ENCODE peak calls at places on chromosomes 12 and 14, in five cellular contexts. F is GM23338; B is CD8-positive, alpha-beta T cell; E is AG04450; U is tibial artery. I is an unnamed sample.

GRCh38 chr12:1676043-1676442 is 14.8 kb upstream of the ADIPOR2 start:
- DNase-seq in F (no peak), B (no peak), U (no peak), E (no peak), I (no peak)

GRCh38 chr12:6478406-6478805 is 7.9 kb upstream of the VAMP1 start:
- DNase-seq in F (no peak), B (no peak), E (no peak), U (no peak), I (no peak)

GRCh38 chr12:56146492-56147460 is 5.6 kb upstream of the MYL6B start:
- DNase-seq in U (no peak), E (no peak), F (no peak), B (no peak), I (no peak)

GRCh38 chr12:7117670-7118069 is 8.7 kb upstream of the C1RL start:
- DNase-seq in F (no peak), B (no peak), E (no peak), U (no peak), I (no peak)

GRCh38 chr12:18403182-18403581 is 141.9 kb downstream of the PIK3C2G start:
- DNase-seq in B (no peak), F (no peak), E (no peak), U (no peak), I (no peak)

GRCh38 chr14:101736585-101736984 is 24.9 kb upstream of the PPP2R5C start:
- DNase-seq in E (no peak), F (no peak), B (no peak), U (no peak), I (no peak)

GRCh38 chr14:75147423-75148071 is 20.7 kb upstream of the NEK9 start:
- DNase-seq in B (no peak), U (peak), E (no peak), F (peak), I (peak)

GRCh38 chr14:50335989-50336391 is 23.9 kb downstream of the DMAC2L start:
- DNase-seq in U (no peak), B (no peak), E (no peak), F (peak), I (no peak)

GRCh38 chr14:54839681-54840080 is 62.9 kb downstream of the GCH1 start:
- DNase-seq in B (no peak), F (no peak), E (no peak), U (peak), I (no peak)

DNA sequence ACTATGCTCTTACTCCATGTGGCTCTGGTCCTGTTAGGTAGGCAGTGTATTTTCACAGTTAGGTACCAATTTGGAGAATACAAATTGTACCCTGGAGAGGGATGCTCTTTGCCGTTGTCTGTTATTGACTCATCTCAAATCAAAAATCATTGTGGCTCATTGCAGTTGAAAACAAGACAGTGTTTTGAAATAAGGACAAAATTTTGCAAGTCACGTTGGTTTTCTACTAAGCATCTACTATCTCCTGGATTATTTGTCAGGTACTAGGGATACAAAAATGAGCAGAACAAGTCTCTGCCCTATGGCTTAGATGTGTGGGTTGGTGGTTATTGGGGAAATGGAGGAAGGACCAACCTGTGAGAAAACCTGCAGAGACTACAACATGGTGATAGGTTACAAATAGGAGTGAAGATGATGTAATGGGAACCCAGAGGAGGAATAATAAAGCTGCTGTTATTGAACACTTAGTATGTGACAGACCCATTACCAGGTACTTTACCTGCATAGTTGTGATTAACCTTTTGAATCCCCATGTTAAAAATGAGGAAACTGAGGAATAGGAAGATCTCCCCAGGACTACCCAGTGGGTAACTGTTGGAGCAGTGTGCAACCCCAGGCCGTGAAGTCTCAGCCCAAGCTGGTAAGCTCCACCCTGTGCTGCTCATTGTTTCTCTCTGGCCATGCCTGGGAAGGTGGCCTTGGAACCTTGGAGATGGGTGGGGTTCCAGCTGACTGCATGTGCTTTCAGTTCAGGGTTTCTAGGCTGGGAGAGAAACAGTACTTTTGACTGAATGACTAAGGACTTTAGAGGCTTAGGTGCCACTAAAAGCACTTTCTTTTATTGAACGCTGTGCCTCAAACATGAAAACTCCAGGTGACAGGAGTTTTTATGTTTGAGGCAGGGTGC is 72.9 kb upstream of the SRSF5 start:
- DNase-seq in U (no peak), B (no peak), F (no peak), E (no peak), I (peak)
- H3K27ac ChIP-seq in U (no peak), B (no peak), F (no peak), E (no peak), I (peak)

GRCh38 chr14:67199016-67199415 is 9.8 kb downstream of the GARIN2 start:
- DNase-seq in F (no peak), U (no peak), E (no peak), B (no peak), I (no peak)
- H3K27ac ChIP-seq in F (no peak), U (no peak), E (no peak), B (no peak), I (no peak)

GRCh38 chr12:122459211-122459610 is 36.7 kb upstream of the CLIP1 start:
- DNase-seq in B (no peak), F (no peak), E (no peak), U (no peak), I (peak)

GRCh38 chr12:122460641-122461040 is 38.2 kb upstream of the CLIP1 start:
- DNase-seq in E (no peak), U (no peak), B (no peak), F (no peak), I (no peak)

GRCh38 chr12:122460061-122460460 is 37.6 kb upstream of the CLIP1 start:
- DNase-seq in B (no peak), U (no peak), F (no peak), E (no peak), I (no peak)

GRCh38 chr12:122457627-122458026 is 35.2 kb upstream of the CLIP1 start:
- DNase-seq in E (no peak), F (no peak), B (no peak), U (no peak), I (no peak)

DNA sequence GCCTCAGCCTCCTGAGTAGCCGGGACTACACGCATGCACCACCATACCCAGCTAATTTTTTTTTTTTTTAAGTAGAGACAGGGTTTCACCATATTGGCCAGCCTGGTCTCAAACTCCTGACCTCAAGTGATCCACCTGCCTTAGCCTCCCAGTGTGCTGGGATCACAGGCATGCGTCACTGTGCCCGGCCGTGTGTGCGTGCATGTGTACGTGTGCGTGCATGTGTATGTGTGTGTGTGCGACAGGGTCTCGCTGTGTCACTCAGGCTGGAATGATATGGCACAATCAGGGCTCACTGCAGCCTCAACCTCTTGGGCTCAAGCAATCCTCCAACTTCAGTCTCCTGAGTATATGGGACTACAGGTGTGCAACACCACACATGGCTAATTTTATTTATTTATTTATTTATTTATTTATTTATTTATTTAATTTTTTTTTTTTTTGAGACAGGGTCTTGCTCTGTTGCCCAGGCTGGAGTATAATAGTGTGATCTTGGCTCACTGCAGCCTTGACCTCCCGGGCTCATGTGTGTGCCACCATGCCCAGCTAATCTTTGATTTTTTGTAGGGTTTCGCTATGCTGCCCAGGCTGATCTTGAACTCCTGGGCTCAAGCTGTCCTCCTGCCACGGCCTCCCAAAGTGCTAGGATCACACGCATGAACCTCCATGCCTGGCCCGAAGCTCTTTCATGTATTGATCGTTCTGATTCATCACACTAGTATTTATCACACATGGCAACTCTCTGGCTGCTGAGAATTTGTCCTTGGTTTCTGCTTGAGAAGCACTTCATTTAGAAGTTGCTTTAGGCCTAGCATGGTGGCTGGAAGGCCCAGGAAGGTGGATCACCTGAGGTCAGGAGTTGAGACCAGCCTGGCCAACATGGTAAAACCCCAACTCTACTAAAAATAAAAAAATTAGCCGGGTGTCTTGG is 35.9 kb upstream of the CLIP1 start:
- DNase-seq in B (no peak), U (no peak), E (no peak), F (no peak), I (no peak)
- H3K27ac ChIP-seq in B (no peak), U (peak), E (no peak), F (no peak), I (no peak)

DNA sequence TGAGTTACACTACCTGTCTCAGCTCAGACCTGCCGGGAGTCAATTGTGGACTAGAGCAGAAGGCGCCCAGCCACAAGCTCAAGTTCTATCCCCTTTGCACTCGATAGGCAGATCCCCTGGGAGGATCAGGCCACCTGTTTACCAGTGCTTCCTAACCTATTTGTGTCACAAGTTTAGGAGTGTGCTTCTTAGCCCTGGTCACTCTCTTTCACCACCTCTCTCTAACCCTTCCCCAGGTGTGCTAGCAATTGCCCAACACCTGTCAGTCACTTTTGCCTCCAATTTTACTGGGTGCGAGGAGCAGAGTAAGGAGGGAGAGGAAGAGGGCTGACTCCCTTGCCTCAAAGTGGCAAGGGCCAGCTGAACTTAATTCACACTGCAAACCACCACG is 745 bp upstream of the NAA30 start:
- DNase-seq in B (no peak), E (no peak), U (no peak), F (peak), I (no peak)
- H3K27ac ChIP-seq in B (peak), E (peak), U (peak), F (peak), I (peak)

GRCh38 chr14:23137221-23138172 is 18.4 kb upstream of the CEBPE start:
- DNase-seq in E (no peak), U (no peak), B (no peak), F (no peak), I (peak)

GRCh38 chr14:23139874-23140273 is 20.8 kb upstream of the CEBPE start:
- DNase-seq in B (no peak), U (no peak), E (no peak), F (no peak), I (no peak)

GRCh38 chr14:23136566-23137133 is 17.6 kb upstream of the CEBPE start:
- DNase-seq in E (no peak), B (no peak), U (no peak), F (no peak), I (no peak)

GRCh38 chr14:23140389-23140788 is 21.3 kb upstream of the CEBPE start:
- DNase-seq in B (no peak), U (no peak), E (no peak), F (no peak), I (no peak)

GRCh38 chr14:23138173-23138535 is 19.1 kb upstream of the CEBPE start:
- DNase-seq in B (no peak), E (no peak), U (no peak), F (no peak), I (no peak)
- H3K27ac ChIP-seq in B (no peak), E (no peak), U (no peak), F (no peak), I (peak)

GRCh38 chr14:105316968-105317498 is 2.5 kb downstream of the PACS2 start:
- DNase-seq in B (no peak), F (no peak), U (no peak), E (no peak), I (no peak)
- H3K27ac ChIP-seq in B (no peak), F (no peak), U (peak), E (no peak), I (peak)

I was measured in stomach.